ENCODE peak calls at places on chromosome 9, in seven cellular contexts. E is GM12865, A is NCI-H82, Y is RCC 7860, S is transverse colon, V is GM23338, U is T-cell. Z is an unnamed sample.

GRCh38 chr9:115604831-115605483 is 487.0 kb upstream of the TNC start:
- DNase-seq in E (no peak), A (no peak), Y (peak), S (no peak), V (no peak), U (no peak), Z (no peak)

GRCh38 chr9:68495287-68495686 is 45.4 kb downstream of the TMEM252 start:
- DNase-seq in E (no peak), A (no peak), Y (no peak), S (no peak), V (no peak), U (no peak), Z (no peak)

GRCh38 chr9:92342825-92343488 is 17.2 kb downstream of the CENPP start:
- DNase-seq in E (no peak), A (no peak), Y (no peak), S (no peak), V (no peak), U (no peak), Z (no peak)

GRCh38 chr9:131678499-131679111 is 61.3 kb downstream of the RAPGEF1 start:
- DNase-seq in E (peak), A (peak), Y (peak), S (peak), V (peak), U (peak), Z (peak)

GRCh38 chr9:114180701-114181582 is 25.6 kb downstream of the COL27A1 start:
- DNase-seq in E (no peak), A (no peak), Y (no peak), S (no peak), V (peak), U (no peak), Z (no peak)

GRCh38 chr9:134243778-134244467 is 79.6 kb upstream of the RNU6ATAC start:
- DNase-seq in E (peak), A (no peak), Y (no peak), S (peak), V (no peak), U (peak), Z (peak)

GRCh38 chr9:90038778-90039177 is 434.0 kb downstream of the GADD45G start:
- DNase-seq in E (no peak), A (no peak), Y (no peak), S (no peak), V (peak), U (no peak), Z (no peak)

GRCh38 chr9:116153765-116154333 is at the start of gene PAPPA:
- DNase-seq in E (no peak), A (no peak), Y (no peak), S (no peak), V (peak), U (no peak), Z (no peak)

GRCh38 chr9:72280913-72281500 is 84.0 kb downstream of the ZFAND5 start:
- DNase-seq in E (peak), A (peak), Y (peak), S (peak), V (peak), U (peak), Z (peak)

GRCh38 chr9:2570615-2571479 is 50.7 kb upstream of the VLDLR start:
- DNase-seq in E (peak), A (no peak), Y (peak), S (peak), V (no peak), U (peak), Z (no peak)

GRCh38 chr9:75451045-75451444 is 362.7 kb downstream of the OSTF1 start:
- DNase-seq in E (no peak), A (no peak), Y (no peak), S (no peak), V (no peak), U (no peak), Z (no peak)

GRCh38 chr9:115543511-115543910 is 425.6 kb upstream of the TNC start:
- DNase-seq in E (no peak), A (no peak), Y (no peak), S (no peak), V (no peak), U (no peak), Z (no peak)

GRCh38 chr9:124884376-124884775 is 22.4 kb downstream of the ARPC5L start:
- DNase-seq in E (no peak), A (no peak), Y (no peak), S (no peak), V (no peak), U (no peak), Z (no peak)

GRCh38 chr9:70587143-70587710 is 172.8 kb upstream of the KLF9 start:
- DNase-seq in E (no peak), A (no peak), Y (no peak), S (no peak), V (no peak), U (no peak), Z (no peak)

GRCh38 chr9:116154976-116155699 is 1.5 kb downstream of the PAPPA start:
- DNase-seq in E (no peak), A (no peak), Y (no peak), S (no peak), V (peak), U (no peak), Z (no peak)

GRCh38 chr9:100377015-100377414 is 24.3 kb upstream of the TEX10 start:
- DNase-seq in E (no peak), A (no peak), Y (no peak), S (no peak), V (no peak), U (no peak), Z (no peak)

GRCh38 chr9:636931-637591 is 204.4 kb upstream of the DMRT1 start:
- DNase-seq in E (no peak), A (no peak), Y (no peak), S (no peak), V (no peak), U (no peak), Z (no peak)

Z was measured in CD4-positive, alpha-beta memory T cell.